ENCODE peak calls at places on chromosomes 4 and X, in four cellular contexts. One of them, this sample, is unnamed.

GRCh38 chr4:67927251-67927650 is 36.0 kb downstream of the TMPRSS11A start:
- DNase-seq in sigmoid colon: no peak
- DNase-seq in cardiac fibroblast: no peak
- DNase-seq in fibroblast of mammary gland: no peak
- DNase-seq in this sample: no peak

GRCh38 chr4:1789552-1789951 is 3.5 kb upstream of the FGFR3 start:
- DNase-seq in sigmoid colon: no peak
- DNase-seq in cardiac fibroblast: no peak
- DNase-seq in fibroblast of mammary gland: no peak
- DNase-seq in this sample: no peak

GRCh38 chrX:13029831-13030771 is 14.3 kb downstream of the FAM9C start:
- DNase-seq in sigmoid colon: no peak
- DNase-seq in cardiac fibroblast: peak
- DNase-seq in fibroblast of mammary gland: no peak
- DNase-seq in this sample: peak

GRCh38 chr4:3321295-3321889 is 28.6 kb downstream of the RGS12 start:
- DNase-seq in sigmoid colon: peak
- DNase-seq in cardiac fibroblast: no peak
- DNase-seq in fibroblast of mammary gland: peak
- DNase-seq in this sample: no peak

GRCh38 chrX:140091276-140091886 is 126.1 kb upstream of the CXorf66 start:
- DNase-seq in sigmoid colon: peak
- DNase-seq in cardiac fibroblast: no peak
- DNase-seq in fibroblast of mammary gland: no peak
- DNase-seq in this sample: no peak

GRCh38 chr4:57639566-57640328 is 529.6 kb upstream of the IGFBP7 start:
- DNase-seq in sigmoid colon: no peak
- DNase-seq in cardiac fibroblast: no peak
- DNase-seq in fibroblast of mammary gland: no peak
- DNase-seq in this sample: no peak

GRCh38 chrX:72366178-72366577 is 60.5 kb upstream of the CITED1 start:
- DNase-seq in sigmoid colon: no peak
- DNase-seq in cardiac fibroblast: no peak
- DNase-seq in fibroblast of mammary gland: no peak
- DNase-seq in this sample: no peak

GRCh38 chr4:106868381-106869035 is 167.6 kb downstream of the DKK2 start:
- DNase-seq in sigmoid colon: no peak
- DNase-seq in cardiac fibroblast: peak
- DNase-seq in fibroblast of mammary gland: peak
- DNase-seq in this sample: peak

GRCh38 chrX:27964432-27964831 is 16.8 kb downstream of the DCAF8L1 start:
- DNase-seq in sigmoid colon: no peak
- DNase-seq in cardiac fibroblast: no peak
- DNase-seq in fibroblast of mammary gland: no peak
- DNase-seq in this sample: no peak

GRCh38 chr4:84496356-84497219 is 2.5 kb downstream of the NKX6-1 start:
- DNase-seq in sigmoid colon: no peak
- DNase-seq in cardiac fibroblast: no peak
- DNase-seq in fibroblast of mammary gland: no peak
- DNase-seq in this sample: no peak

GRCh38 chr4:8747467-8747841 is 124.2 kb downstream of the HMX1 start:
- DNase-seq in sigmoid colon: peak
- DNase-seq in cardiac fibroblast: no peak
- DNase-seq in fibroblast of mammary gland: no peak
- DNase-seq in this sample: no peak

GRCh38 chrX:2388669-2389068 is 112.1 kb downstream of the DHRSX start:
- DNase-seq in sigmoid colon: no peak
- DNase-seq in cardiac fibroblast: no peak
- DNase-seq in fibroblast of mammary gland: no peak
- DNase-seq in this sample: no peak

GRCh38 chr4:69860007-69860406 is at the start of gene SULT1E1:
- DNase-seq in sigmoid colon: no peak
- DNase-seq in cardiac fibroblast: peak
- DNase-seq in fibroblast of mammary gland: peak
- DNase-seq in this sample: peak

GRCh38 chrX:111372065-111372464 is 39.9 kb downstream of the DCX start:
- DNase-seq in sigmoid colon: no peak
- DNase-seq in cardiac fibroblast: no peak
- DNase-seq in fibroblast of mammary gland: no peak
- DNase-seq in this sample: no peak

GRCh38 chr4:54322817-54323417 is 93.8 kb downstream of the PDGFRA start:
- DNase-seq in sigmoid colon: no peak
- DNase-seq in cardiac fibroblast: peak
- DNase-seq in fibroblast of mammary gland: peak
- DNase-seq in this sample: peak

GRCh38 chr4:144712775-144713174 is 66.8 kb downstream of the HHIP start:
- DNase-seq in sigmoid colon: no peak
- DNase-seq in cardiac fibroblast: peak
- DNase-seq in fibroblast of mammary gland: peak
- DNase-seq in this sample: peak

GRCh38 chr4:87983996-87984395 is 8.5 kb downstream of the SPP1 start:
- DNase-seq in sigmoid colon: no peak
- DNase-seq in cardiac fibroblast: no peak
- DNase-seq in fibroblast of mammary gland: no peak
- DNase-seq in this sample: no peak

GRCh38 chrX:23821847-23822246 is 38.9 kb downstream of the SAT1 start:
- DNase-seq in sigmoid colon: no peak
- DNase-seq in cardiac fibroblast: no peak
- DNase-seq in fibroblast of mammary gland: no peak
- DNase-seq in this sample: no peak

DNA sequence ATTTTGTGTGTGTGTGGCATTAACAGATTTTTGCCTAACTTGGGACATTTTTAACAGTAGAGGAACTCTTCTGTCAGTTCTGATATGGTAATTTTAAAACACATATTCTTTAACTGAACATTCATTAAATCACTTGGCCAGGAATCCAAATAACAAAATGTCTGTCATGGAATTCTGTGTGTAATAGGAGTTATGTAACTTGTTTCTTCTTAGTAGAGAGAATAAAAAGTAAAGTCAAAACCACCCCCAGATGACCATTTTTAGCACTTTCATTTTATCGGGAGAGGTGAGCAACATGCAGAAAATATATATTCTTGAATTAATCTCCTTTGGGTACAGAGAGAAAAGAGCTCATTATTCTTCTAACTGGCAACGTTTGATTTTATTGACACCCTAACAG is 1740.3 kb downstream of the STIM2 start:
- DNase-seq in sigmoid colon: no peak
- DNase-seq in cardiac fibroblast: no peak
- DNase-seq in fibroblast of mammary gland: no peak
- DNase-seq in this sample: no peak
- TF ChIP-seq CTCF in sigmoid colon: no peak
- TF ChIP-seq CTCF in cardiac fibroblast: no peak
- TF ChIP-seq CTCF in fibroblast of mammary gland: no peak
- TF ChIP-seq CTCF in this sample: no peak

GRCh38 chr4:98544818-98545399 is 113.5 kb downstream of the TSPAN5 start:
- DNase-seq in sigmoid colon: no peak
- DNase-seq in cardiac fibroblast: no peak
- DNase-seq in fibroblast of mammary gland: no peak
- DNase-seq in this sample: no peak

GRCh38 chr4:98544141-98544817 is 114.1 kb downstream of the TSPAN5 start:
- DNase-seq in sigmoid colon: no peak
- DNase-seq in cardiac fibroblast: no peak
- DNase-seq in fibroblast of mammary gland: no peak
- DNase-seq in this sample: no peak

GRCh38 chr4:98542011-98542410 is 116.4 kb downstream of the TSPAN5 start:
- DNase-seq in sigmoid colon: no peak
- DNase-seq in cardiac fibroblast: no peak
- DNase-seq in fibroblast of mammary gland: no peak
- DNase-seq in this sample: no peak

GRCh38 chr4:98546910-98547544 is 111.4 kb downstream of the TSPAN5 start:
- DNase-seq in sigmoid colon: peak
- DNase-seq in cardiac fibroblast: peak
- DNase-seq in fibroblast of mammary gland: peak
- DNase-seq in this sample: peak
- H3K4me3 ChIP-seq in sigmoid colon: peak
- H3K4me3 ChIP-seq in cardiac fibroblast: peak
- H3K4me3 ChIP-seq in fibroblast of mammary gland: peak
- H3K4me3 ChIP-seq in this sample: peak

DNA sequence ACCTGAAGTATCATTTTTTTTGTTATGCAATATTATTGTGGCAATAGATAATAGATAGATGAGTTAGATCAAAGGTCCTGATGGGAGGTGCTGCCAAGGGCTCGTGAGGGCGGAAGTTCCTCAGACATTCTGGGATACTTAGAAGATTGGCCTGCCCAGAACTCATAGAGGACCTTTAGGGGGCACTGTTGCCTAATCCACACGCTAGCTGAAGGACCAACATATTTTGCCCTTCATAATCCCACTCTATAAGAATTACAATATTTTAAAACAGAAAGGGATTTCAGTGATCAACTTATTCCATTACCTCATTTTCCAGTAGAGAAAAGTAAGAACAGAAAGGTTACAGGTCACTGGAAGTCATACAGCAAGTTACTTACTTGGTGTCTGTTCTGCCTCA is 22.9 kb upstream of the COX7B2 start:
- DNase-seq in sigmoid colon: no peak
- DNase-seq in cardiac fibroblast: peak
- DNase-seq in fibroblast of mammary gland: peak
- DNase-seq in this sample: peak
- TF ChIP-seq CTCF in sigmoid colon: no peak
- TF ChIP-seq CTCF in cardiac fibroblast: peak
- TF ChIP-seq CTCF in fibroblast of mammary gland: peak
- TF ChIP-seq CTCF in this sample: peak

GRCh38 chr4:90145331-90145730 is 18.1 kb downstream of the CCSER1 start:
- DNase-seq in sigmoid colon: no peak
- DNase-seq in cardiac fibroblast: no peak
- DNase-seq in fibroblast of mammary gland: no peak
- DNase-seq in this sample: no peak
- H3K4me3 ChIP-seq in sigmoid colon: no peak
- H3K4me3 ChIP-seq in cardiac fibroblast: no peak
- H3K4me3 ChIP-seq in fibroblast of mammary gland: no peak
- H3K4me3 ChIP-seq in this sample: no peak

DNA sequence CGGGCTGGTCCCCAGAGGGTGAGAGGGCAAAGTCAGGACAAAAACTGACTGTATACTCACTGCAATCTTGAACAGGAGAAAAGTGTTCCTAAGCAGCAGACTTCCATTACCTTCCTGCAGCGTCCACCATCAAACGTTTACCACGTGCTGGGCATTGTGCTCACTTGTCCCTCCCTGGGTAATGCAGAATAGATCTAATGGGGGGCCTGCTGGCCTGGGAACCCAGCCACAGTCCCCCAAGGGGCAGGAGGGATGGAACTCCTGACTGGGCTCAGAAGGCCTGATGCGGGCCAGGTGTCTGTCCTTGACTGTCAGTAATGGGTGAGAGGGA is 37.6 kb upstream of the FAM156A start:
- DNase-seq in sigmoid colon: no peak
- DNase-seq in cardiac fibroblast: no peak
- DNase-seq in fibroblast of mammary gland: no peak
- DNase-seq in this sample: no peak
- TF ChIP-seq CTCF in sigmoid colon: peak
- TF ChIP-seq CTCF in cardiac fibroblast: no peak
- TF ChIP-seq CTCF in fibroblast of mammary gland: no peak
- TF ChIP-seq CTCF in this sample: no peak

DNA sequence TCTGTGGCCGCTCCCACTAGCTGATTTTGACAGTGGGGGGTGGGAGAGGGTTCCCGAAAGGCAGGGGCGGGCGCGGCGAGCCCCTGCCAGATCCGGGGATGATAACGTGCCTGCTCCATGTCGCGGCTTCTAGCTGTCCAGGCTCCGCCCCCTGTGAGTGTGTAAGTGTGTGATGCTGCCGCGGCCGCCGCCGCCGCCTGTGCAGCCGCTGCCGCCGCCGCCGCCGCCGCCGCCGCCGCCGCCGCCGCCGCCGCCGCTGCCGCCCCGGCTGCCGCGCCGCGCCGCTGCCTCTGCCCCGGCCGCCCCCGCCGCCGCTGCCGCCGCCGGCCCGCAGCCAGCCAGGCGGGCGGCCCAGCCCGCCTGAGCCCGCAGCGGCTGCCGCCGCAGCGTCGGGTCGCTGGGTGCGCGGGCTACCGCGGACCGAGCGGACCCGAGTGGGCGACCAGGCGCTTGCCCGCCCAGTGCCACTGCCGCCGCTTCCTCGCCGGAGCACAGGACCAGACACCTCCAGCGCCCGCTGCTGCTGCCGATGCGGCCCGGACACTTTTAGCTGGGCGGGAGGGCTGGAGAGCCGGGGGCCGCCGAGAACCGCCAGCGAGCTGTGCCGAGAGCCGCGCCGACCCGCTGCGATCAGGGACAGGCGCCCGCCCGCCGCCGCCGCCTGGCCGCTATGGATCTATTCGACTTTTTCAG is at the start of gene AFF2:
- DNase-seq in sigmoid colon: no peak
- DNase-seq in cardiac fibroblast: peak
- DNase-seq in fibroblast of mammary gland: peak
- DNase-seq in this sample: peak
- H3K4me3 ChIP-seq in sigmoid colon: peak
- H3K4me3 ChIP-seq in cardiac fibroblast: peak
- H3K4me3 ChIP-seq in fibroblast of mammary gland: no peak
- H3K4me3 ChIP-seq in this sample: peak

This sample was measured in choroid plexus epithelial cell.